ENCODE peak calls at places on chromosomes 13 and 19, in four cellular contexts. Z is GM10248; N is right lobe of liver; M is CD4-positive, alpha-beta T cell. E is an unnamed sample.

GRCh38 chr19:17311455-17312248 is 2.3 kb downstream of the DDA1 start:
- DNase-seq in Z (no peak), N (no peak), M (no peak), E (no peak)

GRCh38 chr13:30415430-30416030 is 6.8 kb upstream of the UBE2L5 start:
- DNase-seq in Z (no peak), N (no peak), M (no peak), E (no peak)

GRCh38 chr13:43816401-43816889 is 29.7 kb upstream of the ENOX1 start:
- DNase-seq in Z (no peak), N (no peak), M (no peak), E (no peak)

GRCh38 chr19:19067276-19068072 is 3.7 kb downstream of the SLC25A42 start:
- DNase-seq in Z (no peak), N (no peak), M (no peak), E (no peak)

GRCh38 chr13:90950134-90950533 is 397.4 kb upstream of the MIR17HG start:
- DNase-seq in Z (no peak), N (no peak), M (no peak), E (no peak)

GRCh38 chr13:114259974-114260373 is 21.4 kb upstream of the UPF3A start:
- DNase-seq in Z (no peak), N (no peak), M (no peak), E (no peak)

GRCh38 chr19:2227415-2228156 is 8.5 kb downstream of the PLEKHJ1 start:
- DNase-seq in Z (peak), N (peak), M (no peak), E (no peak)

GRCh38 chr19:18487576-18488402 is 34.1 kb downstream of the ELL start:
- DNase-seq in Z (no peak), N (no peak), M (no peak), E (no peak)

GRCh38 chr19:39126312-39126561 is 651 bp downstream of the PAK4 start:
- DNase-seq in Z (no peak), N (no peak), M (no peak), E (no peak)

GRCh38 chr19:48452255-48452654 is 3.1 kb upstream of the KCNJ14 start:
- DNase-seq in Z (no peak), N (no peak), M (no peak), E (no peak)

GRCh38 chr13:26787961-26788360 is 27.4 kb upstream of the GPR12 start:
- DNase-seq in Z (no peak), N (no peak), M (no peak), E (no peak)

GRCh38 chr19:6794817-6795431 is 22.4 kb downstream of the VAV1 start:
- DNase-seq in Z (no peak), N (no peak), M (no peak), E (no peak)

GRCh38 chr13:52016296-52016695 is 4.1 kb downstream of the ALG11 start:
- DNase-seq in Z (no peak), N (no peak), M (no peak), E (no peak)

GRCh38 chr19:21308778-21309177 is 20.4 kb downstream of the ZNF708 start:
- DNase-seq in Z (no peak), N (no peak), M (no peak), E (no peak)

GRCh38 chr19:42116308-42117075 is 15.8 kb downstream of the POU2F2 start:
- DNase-seq in Z (no peak), N (no peak), M (no peak), E (no peak)
- TF ChIP-seq CTCF in Z (no peak), N (no peak), M (no peak), E (peak)

GRCh38 chr13:33284916-33285315 is 639 bp downstream of the STARD13 start:
- DNase-seq in Z (no peak), N (no peak), M (no peak), E (no peak)

GRCh38 chr13:33286143-33286542 is 588 bp upstream of the STARD13 start:
- DNase-seq in Z (no peak), N (no peak), M (no peak), E (no peak)

GRCh38 chr13:33284016-33284415 is 1.5 kb downstream of the STARD13 start:
- DNase-seq in Z (no peak), N (no peak), M (no peak), E (no peak)

GRCh38 chr13:33287142-33287882 is 1.8 kb upstream of the STARD13 start:
- DNase-seq in Z (no peak), N (no peak), M (no peak), E (no peak)

DNA sequence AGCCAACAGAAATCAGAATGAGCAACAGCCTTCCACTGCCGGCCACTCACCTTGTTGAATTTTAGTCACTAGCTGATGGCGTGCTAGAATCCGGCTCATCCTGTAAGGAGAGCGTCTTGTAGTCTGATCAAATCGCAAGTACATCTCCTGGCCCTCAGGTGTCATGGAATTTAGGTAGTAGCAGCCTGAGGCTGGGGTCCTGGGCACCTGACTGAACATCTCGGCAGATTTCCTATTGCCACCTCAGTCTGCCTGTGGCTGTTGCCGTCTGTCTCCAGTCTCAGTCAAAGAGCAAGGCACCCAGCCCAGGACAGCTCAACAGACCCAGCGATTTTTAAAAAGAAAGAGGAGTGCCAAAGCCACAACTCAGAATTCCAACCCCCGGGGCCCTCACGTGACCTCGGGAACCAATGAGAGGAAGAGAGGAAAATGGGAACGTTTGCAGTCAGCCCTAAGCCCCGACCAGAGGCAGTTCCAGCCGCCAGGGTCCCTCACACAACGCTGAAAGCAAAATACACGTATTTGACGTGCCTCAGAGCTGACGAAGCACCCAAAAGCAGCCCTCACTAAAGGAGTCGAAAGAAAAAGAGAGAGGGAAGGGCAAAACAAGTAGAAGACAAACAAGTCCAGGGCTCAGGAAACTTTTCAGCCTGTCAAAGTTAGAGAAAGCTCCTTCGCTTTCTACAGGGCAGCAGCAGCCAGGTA is at the start of gene STARD13:
- DNase-seq in Z (peak), N (peak), M (no peak), E (peak)
- TF ChIP-seq CTCF in Z (peak), N (peak), M (no peak), E (no peak)

DNA sequence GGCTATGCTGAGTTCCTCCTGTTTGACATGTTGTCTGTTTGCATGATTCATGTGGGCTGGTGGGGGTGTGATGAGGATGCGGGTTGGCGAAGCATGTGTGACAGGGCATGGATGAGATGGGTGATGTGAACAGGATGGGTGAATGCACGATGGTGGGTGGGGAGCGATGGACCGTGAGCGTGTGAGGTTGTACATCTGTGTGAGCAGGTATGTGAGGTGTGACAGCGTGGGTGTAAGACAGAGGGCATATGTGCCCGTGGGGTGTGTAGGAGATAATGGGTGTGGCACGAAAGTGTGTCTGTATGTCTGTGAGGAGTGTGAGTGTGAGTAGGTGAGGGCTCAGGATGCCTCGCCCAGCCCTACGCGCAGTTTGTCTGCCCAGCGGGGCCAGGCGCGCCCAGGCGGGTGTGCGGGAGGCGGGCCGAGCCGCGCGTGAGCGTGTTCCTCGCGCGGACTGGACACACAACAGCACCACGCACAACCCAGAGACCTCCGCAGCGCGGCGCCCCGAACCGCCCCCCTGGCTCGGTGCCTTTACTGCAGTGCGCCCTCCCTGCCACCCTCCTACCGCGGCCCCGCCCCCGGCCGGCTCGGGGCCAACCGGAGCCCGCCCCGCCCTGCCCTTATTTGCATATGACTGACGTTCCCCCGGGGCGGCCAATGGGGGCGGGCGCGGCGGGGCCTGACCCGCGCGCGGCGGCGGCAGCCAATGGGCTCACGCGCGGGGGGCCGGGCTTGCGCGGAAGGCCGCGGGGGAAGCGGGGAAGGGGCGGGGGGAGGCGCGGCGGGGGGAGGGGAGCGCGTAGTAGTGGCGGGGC is 14.4 kb downstream of the CIC start:
- DNase-seq in Z (peak), N (peak), M (peak), E (peak)
- TF ChIP-seq CTCF in Z (no peak), N (no peak), M (no peak), E (no peak)

GRCh38 chr13:110915874-110916670 is 1.2 kb upstream of the ANKRD10 start:
- DNase-seq in Z (no peak), N (no peak), M (no peak), E (no peak)
- TF ChIP-seq CTCF in Z (no peak), N (no peak), M (no peak), E (no peak)

DNA sequence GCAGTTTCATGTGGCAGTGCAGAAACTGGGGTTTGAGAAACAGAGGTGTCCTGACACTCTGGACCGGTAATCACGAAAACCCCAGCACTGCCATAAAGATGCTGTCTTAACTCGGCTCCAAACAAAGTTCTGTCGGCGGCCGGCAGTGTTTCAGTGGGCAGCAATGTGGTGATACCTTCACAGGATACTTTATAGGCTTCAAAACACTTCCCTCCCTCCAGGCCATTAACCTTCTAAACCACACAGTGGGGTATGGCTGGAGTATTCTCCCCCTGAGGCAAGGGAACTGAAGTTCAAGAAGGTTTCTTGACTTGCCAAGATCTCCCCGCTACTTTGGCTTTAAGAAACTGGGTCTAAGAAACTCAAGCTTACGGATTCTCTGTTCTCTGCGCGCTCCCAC is 1.1 kb downstream of the RUBCNL start:
- DNase-seq in Z (no peak), N (no peak), M (no peak), E (no peak)
- TF ChIP-seq CTCF in Z (no peak), N (no peak), M (no peak), E (no peak)

DNA sequence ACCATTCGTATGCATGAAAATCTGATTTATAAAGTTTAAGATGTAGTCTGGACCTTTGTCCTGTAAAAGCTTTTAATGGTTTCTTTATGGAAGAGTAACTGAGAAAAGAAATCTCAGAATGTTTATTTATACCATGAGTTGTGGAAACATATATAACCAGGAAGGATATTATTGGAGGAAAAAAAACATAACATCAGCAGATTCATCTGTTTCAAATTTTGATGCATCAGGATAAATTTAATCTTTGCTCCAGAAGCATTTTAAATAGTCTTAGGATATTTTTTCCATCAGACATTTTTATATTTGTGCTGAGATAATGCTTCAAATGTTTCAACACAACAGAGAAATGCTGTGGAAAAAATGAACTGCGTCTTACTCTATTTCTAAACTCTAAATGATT is 31.2 kb upstream of the CSNK1A1L start:
- DNase-seq in Z (no peak), N (no peak), M (no peak), E (no peak)
- TF ChIP-seq CTCF in Z (no peak), N (no peak), M (no peak), E (no peak)

GRCh38 chr13:50082426-50083283 is 67.4 kb downstream of the KCNRG start:
- DNase-seq in Z (peak), N (peak), M (peak), E (peak)
- TF ChIP-seq CTCF in Z (no peak), N (no peak), M (no peak), E (no peak)

DNA sequence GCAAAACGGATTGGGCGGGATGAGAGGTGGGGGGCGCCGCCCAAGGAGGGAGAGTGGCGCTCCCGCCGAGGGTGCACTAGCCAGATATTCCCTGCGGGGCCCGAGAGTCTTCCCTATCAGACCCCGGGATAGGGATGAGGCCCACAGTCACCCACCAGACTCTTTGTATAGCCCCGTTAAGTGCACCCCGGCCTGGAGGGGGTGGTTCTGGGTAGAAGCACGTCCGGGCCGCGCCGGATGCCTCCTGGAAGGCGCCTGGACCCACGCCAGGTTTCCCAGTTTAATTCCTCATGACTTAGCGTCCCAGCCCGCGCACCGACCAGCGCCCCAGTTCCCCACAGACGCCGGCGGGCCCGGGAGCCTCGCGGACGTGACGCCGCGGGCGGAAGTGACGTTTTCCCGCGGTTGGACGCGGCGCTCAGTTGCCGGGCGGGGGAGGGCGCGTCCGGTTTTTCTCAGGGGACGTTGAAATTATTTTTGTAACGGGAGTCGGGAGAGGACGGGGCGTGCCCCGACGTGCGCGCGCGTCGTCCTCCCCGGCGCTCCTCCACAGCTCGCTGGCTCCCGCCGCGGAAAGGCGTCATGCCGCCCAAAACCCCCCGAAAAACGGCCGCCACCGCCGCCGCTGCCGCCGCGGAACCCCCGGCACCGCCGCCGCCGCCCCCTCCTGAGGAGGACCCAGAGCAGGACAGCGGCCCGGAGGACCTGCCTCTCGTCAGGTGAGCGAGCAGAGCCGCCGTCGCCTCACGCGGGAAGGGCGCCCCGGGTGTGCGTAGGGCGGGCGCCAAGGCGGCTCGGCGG is at the start of gene RB1:
- DNase-seq in Z (peak), N (peak), M (peak), E (peak)
- TF ChIP-seq CTCF in Z (no peak), N (no peak), M (no peak), E (no peak)

E was measured in mesothelial cell of epicardium.